ENCODE peak calls at places on chromosomes 7 and 10, in four cellular contexts. J, C, P and W are unnamed samples.
A peak's percentile ranks its signal among the peaks of the same experiment; 100 is the strongest.

GRCh38 chr7:466465-467191 is 53.0 kb downstream of the PDGFA start:
- DNase-seq in P (no peak), C (no peak), J (no peak), W (no peak)

GRCh38 chr10:78806805-78807221 is 262.0 kb upstream of the ZMIZ1 start:
- DNase-seq in P (no peak), J (no peak), C (no peak), W (no peak)

GRCh38 chr10:50645241-50645640 is 21.5 kb upstream of the SGMS1 start:
- DNase-seq in J (no peak), C (no peak), P (no peak), W (no peak)

GRCh38 chr10:91987397-91988037 is 63.9 kb downstream of the BTAF1 start:
- DNase-seq in P (no peak), C (no peak), J (no peak), W (no peak)

GRCh38 chr10:69650589-69651261 is 20.7 kb downstream of the FAM241B start:
- DNase-seq in P (no peak), J (no peak), C (no peak), W (no peak)

GRCh38 chr7:155188821-155189599 is 108.7 kb upstream of the INSIG1 start:
- DNase-seq in J (no peak), P (no peak), C (no peak), W (no peak)

GRCh38 chr10:100993986-100994708 is 5.5 kb upstream of the LZTS2 start:
- DNase-seq in C (peak; percentile 28), J (no peak), P (peak; percentile 54), W (no peak)

GRCh38 chr10:416091-416515 is 273.4 kb downstream of the DIP2C start:
- DNase-seq in P (peak; percentile 31), J (peak; percentile 12), C (peak; percentile 19), W (no peak)

GRCh38 chr10:111384556-111384955 is 307.7 kb downstream of the ADRA2A start:
- DNase-seq in C (no peak), J (no peak), P (no peak), W (no peak)

GRCh38 chr7:142535123-142535779 is 214.0 kb upstream of the PRSS1 start:
- DNase-seq in P (peak; percentile 76), C (peak; percentile 82), J (peak; percentile 41), W (peak; percentile 20)

GRCh38 chr7:84492565-84493034 is 298.0 kb upstream of the SEMA3A start:
- DNase-seq in C (no peak), P (no peak), J (no peak), W (no peak)

GRCh38 chr7:150657526-150657925 is 25.3 kb upstream of the GIMAP6 start:
- DNase-seq in J (no peak), C (no peak), P (no peak), W (no peak)

GRCh38 chr7:16721541-16721940 is 32.0 kb upstream of the TSPAN13 start:
- DNase-seq in J (no peak), P (no peak), C (no peak), W (no peak)

GRCh38 chr10:132959296-132959961 is 17.1 kb upstream of the CFAP46 start:
- DNase-seq in J (no peak), P (no peak), C (no peak), W (no peak)

GRCh38 chr10:11379771-11380170 is 231.7 kb downstream of the USP6NL start:
- DNase-seq in J (no peak), C (no peak), P (no peak), W (no peak)

GRCh38 chr7:28937593-28937992 is 20.5 kb downstream of the TRIL start:
- DNase-seq in J (no peak), P (no peak), C (no peak), W (no peak)

GRCh38 chr10:99926925-99927718 is 82.6 kb downstream of the DNMBP start:
- DNase-seq in J (peak; percentile 15), C (no peak), P (peak; percentile 34), W (no peak)

GRCh38 chr10:14653271-14654161 is 121.2 kb downstream of the FAM107B start:
- DNase-seq in C (no peak), J (no peak), P (peak; percentile 96), W (no peak)

GRCh38 chr7:14761506-14762296 is 140.8 kb downstream of the DGKB start:
- DNase-seq in J (no peak), P (no peak), C (no peak), W (no peak)

GRCh38 chr10:24708081-24708480 is 15.6 kb downstream of the ARHGAP21 start:
- DNase-seq in C (no peak), J (no peak), P (no peak), W (no peak)

GRCh38 chr7:92836489-92837213 is at the start of gene CDK6:
- DNase-seq in C (peak; percentile 90), J (peak; percentile 55), P (peak; percentile 38), W (no peak)

GRCh38 chr7:131157530-131158243 is 170.0 kb upstream of the MKLN1 start:
- DNase-seq in C (no peak), J (no peak), P (peak; percentile 55), W (no peak)

DNA sequence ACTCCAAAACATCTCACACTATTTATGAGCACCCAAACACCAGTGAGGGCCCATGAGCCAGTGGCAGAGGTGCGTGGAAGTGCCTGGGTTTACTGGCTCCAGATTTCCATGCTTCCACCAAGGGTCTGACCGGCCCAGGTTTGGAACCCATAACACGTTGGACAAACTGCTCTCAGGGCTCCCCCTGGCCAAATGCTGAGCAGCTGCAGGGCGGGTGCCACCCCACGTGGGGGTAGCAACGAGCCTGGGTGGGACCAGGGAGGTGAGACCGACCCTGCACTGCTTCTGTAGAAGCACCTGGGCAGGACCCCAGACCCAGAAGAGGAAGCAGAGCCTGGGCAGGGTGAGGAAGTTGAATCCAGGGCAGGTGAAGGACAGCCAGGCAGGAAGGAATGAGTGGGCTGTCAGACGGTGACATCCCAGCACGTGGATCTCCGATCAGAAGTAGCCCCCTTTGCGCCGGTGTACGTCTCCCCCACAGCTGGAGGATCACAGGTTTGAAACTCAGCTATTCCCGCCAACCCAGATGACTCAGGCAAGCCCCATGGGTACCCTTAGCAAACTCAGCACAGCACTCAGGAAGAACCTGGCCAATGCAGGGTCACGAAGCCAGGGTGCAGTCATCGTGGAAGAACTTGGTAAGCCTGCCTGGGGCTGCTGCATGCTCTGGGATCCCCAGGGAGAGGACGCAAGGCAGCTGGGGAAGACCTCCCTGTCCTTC is 100.4 kb upstream of the DDC start:
- DNase-seq in J (no peak), P (no peak), C (no peak), W (no peak)
- TF ChIP-seq POLR2AphosphoS2 in J (no peak), P (no peak), C (no peak), W (no peak)

DNA sequence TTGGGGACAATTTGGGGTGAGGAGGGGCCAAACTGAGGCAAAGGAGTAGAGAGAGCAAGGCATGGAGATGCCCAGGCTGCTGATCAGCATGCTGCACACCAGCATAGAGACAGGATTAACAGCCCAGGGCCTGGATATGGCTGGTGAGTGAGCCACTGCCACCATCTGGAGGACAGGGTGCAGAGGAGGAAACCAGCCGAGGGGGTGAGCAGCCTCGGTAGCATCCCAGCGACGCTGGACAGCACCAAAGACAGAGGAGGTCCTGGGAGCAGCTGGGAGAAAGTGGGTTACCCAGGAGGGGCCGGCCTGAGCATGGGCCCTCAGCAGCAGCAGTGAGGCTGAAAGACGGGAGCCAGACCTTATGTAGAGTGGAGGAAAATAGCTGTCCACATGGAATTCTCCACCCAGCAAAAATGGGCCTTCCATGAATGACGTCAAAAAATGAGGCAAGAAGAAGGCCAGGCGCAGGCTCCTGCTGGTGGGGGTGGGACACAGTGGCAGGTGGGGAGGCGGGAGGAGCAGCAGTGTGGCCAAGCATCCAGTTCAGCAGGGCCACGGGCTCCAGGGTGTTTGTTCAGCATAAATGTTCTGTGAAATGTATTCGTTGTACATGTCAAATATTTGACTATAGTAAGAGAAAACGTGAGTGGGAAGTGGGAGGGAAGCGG is 16.7 kb downstream of the RET start:
- DNase-seq in C (no peak), J (no peak), P (peak; percentile 24), W (no peak)
- TF ChIP-seq POLR2AphosphoS2 in C (no peak), J (no peak), P (no peak), W (no peak)

GRCh38 chr7:51234139-51234538 is 82.5 kb downstream of the COBL start:
- DNase-seq in P (no peak), C (no peak), J (no peak), W (no peak)
- TF ChIP-seq POLR2AphosphoS2 in P (no peak), C (no peak), J (no peak), W (no peak)

GRCh38 chr10:30562787-30563186 is 66.8 kb downstream of the LYZL2 start:
- DNase-seq in J (no peak), P (no peak), C (no peak), W (no peak)

GRCh38 chr10:30559118-30559684 is 70.4 kb downstream of the LYZL2 start:
- DNase-seq in J (no peak), C (peak; percentile 39), P (no peak), W (no peak)

GRCh38 chr10:30558411-30558810 is 71.1 kb downstream of the LYZL2 start:
- DNase-seq in P (no peak), C (peak; percentile 29), J (no peak), W (no peak)

GRCh38 chr10:30557884-30558283 is 71.7 kb downstream of the LYZL2 start:
- DNase-seq in P (peak; percentile 89), J (peak; percentile 82), C (peak; percentile 41), W (no peak)

GRCh38 chr10:30560326-30560725 is 69.2 kb downstream of the LYZL2 start:
- DNase-seq in J (no peak), P (no peak), C (no peak), W (no peak)
- TF ChIP-seq POLR2AphosphoS2 in J (no peak), P (no peak), C (no peak), W (no peak)

DNA sequence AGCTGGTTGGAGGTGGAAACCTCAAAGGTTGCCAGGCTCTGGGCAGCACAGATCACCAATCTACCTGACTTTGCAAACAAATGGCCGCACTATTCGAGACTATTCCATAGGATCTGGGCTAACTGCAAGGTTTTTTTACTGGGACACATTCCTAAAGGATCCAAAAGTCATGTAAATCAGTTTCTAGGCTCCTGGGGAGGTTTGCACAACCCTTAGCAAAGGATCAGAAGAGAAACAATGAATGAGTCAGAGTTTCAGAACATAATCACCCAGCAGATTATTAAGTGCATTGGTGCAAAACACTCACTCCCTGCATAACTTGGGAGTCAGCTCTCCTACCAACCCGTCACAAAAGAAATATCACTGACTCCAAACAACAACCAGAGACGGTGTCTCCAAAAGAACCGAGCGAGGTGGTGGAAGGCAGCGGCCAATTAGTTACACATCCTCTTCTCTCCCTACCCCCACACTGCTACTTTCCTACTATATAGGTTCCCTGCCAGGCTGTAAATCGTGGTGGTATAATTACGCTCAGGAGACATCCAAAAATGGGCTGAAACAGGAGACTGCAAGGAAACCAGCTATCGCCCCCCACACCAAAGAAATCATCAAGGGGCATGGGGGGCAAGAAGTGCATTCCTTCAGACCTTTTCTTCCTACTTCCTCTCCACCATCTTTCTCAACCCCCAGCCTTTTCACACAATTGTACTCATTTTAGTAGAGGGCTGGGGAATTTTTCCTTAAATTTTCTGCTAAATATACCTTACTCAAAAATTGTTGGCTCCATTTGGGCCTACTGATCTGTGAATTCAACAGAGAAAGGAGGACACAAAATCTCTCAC is 3.2 kb downstream of the UBE2H start:
- DNase-seq in C (no peak), J (peak; percentile 81), P (no peak), W (peak; percentile 37)
- TF ChIP-seq POLR2AphosphoS2 in C (no peak), J (no peak), P (no peak), W (no peak)

DNA sequence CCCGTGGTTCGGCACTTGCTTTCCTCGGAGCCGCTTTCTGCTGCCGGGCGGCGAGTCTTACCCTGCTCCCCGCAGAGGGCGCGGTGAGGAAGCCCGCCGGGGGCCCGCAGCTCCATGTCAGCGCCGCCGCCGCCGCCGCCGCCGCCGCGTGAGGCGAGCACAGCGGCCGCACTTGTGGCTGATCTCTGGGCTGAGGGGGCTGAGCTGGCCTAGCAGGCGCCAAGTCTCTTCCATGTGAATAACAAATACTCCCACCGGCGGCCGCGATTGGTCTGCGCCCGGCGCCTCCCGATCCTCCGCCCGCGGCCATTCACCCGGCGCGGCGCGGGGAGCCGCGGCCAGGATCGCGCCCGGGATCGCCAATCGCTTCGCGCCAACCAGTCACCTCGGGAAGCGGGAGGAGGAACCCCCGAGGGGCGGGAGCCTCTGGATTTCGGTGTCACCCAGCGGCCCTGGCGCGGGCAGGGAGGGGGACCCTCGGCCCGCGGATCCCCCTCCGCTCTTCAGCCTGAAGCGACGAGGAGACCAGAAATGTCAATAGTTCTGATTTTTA is at the start of gene GRM8:
- DNase-seq in C (peak; percentile 55), P (peak; percentile 13), J (peak; percentile 9), W (no peak)
- TF ChIP-seq POLR2AphosphoS2 in C (no peak), P (no peak), J (no peak), W (no peak)